ENCODE peak calls at places on chromosomes 1 and 21, in six cellular contexts. One of them, this sample, is unnamed.

GRCh38 chr1:186195377-186195931 is 179.6 kb downstream of the TPR start:
- DNase-seq in fibroblast of pulmonary artery: no peak
- DNase-seq in fibroblast of lung: no peak
- DNase-seq in ovary: no peak
- DNase-seq in glutamatergic neuron: no peak
- DNase-seq in AG10803: no peak
- DNase-seq in this sample: no peak

GRCh38 chr1:86913896-86914634 is at the start of gene SELENOF:
- DNase-seq in fibroblast of pulmonary artery: peak
- DNase-seq in fibroblast of lung: peak
- DNase-seq in ovary: peak
- DNase-seq in glutamatergic neuron: peak
- DNase-seq in AG10803: peak
- DNase-seq in this sample: peak

GRCh38 chr1:100325415-100326324 is 26.6 kb upstream of the CDC14A start:
- DNase-seq in fibroblast of pulmonary artery: no peak
- DNase-seq in fibroblast of lung: no peak
- DNase-seq in ovary: no peak
- DNase-seq in glutamatergic neuron: no peak
- DNase-seq in AG10803: no peak
- DNase-seq in this sample: peak

GRCh38 chr1:220887202-220887867 is 8.1 kb downstream of the HLX start:
- DNase-seq in fibroblast of pulmonary artery: no peak
- DNase-seq in fibroblast of lung: no peak
- DNase-seq in ovary: no peak
- DNase-seq in glutamatergic neuron: peak
- DNase-seq in AG10803: no peak
- DNase-seq in this sample: peak

GRCh38 chr21:17539323-17539722 is 26.5 kb downstream of the CXADR start:
- DNase-seq in fibroblast of pulmonary artery: no peak
- DNase-seq in fibroblast of lung: no peak
- DNase-seq in ovary: no peak
- DNase-seq in glutamatergic neuron: no peak
- DNase-seq in AG10803: no peak
- DNase-seq in this sample: no peak

GRCh38 chr1:183318433-183318832 is 99.7 kb downstream of the NMNAT2 start:
- DNase-seq in fibroblast of pulmonary artery: peak
- DNase-seq in fibroblast of lung: peak
- DNase-seq in ovary: peak
- DNase-seq in glutamatergic neuron: no peak
- DNase-seq in AG10803: peak
- DNase-seq in this sample: peak

GRCh38 chr1:108605633-108606032 is 45.7 kb downstream of the EEIG2 start:
- DNase-seq in fibroblast of pulmonary artery: no peak
- DNase-seq in fibroblast of lung: no peak
- DNase-seq in ovary: no peak
- DNase-seq in glutamatergic neuron: no peak
- DNase-seq in AG10803: no peak
- DNase-seq in this sample: no peak

GRCh38 chr1:206680279-206680678 is 4.4 kb upstream of the MAPKAPK2 start:
- DNase-seq in fibroblast of pulmonary artery: no peak
- DNase-seq in fibroblast of lung: no peak
- DNase-seq in ovary: no peak
- DNase-seq in glutamatergic neuron: no peak
- DNase-seq in AG10803: no peak
- DNase-seq in this sample: no peak

GRCh38 chr1:63891211-63891610 is 117.4 kb downstream of the ROR1 start:
- DNase-seq in fibroblast of pulmonary artery: no peak
- DNase-seq in fibroblast of lung: no peak
- DNase-seq in ovary: no peak
- DNase-seq in glutamatergic neuron: no peak
- DNase-seq in AG10803: no peak
- DNase-seq in this sample: no peak

GRCh38 chr1:83023212-83023611 is 975.7 kb downstream of the TTLL7 start:
- DNase-seq in fibroblast of pulmonary artery: no peak
- DNase-seq in fibroblast of lung: no peak
- DNase-seq in ovary: no peak
- DNase-seq in glutamatergic neuron: no peak
- DNase-seq in AG10803: no peak
- DNase-seq in this sample: no peak

GRCh38 chr1:169250795-169251194 is 116.8 kb downstream of the NME7 start:
- DNase-seq in fibroblast of pulmonary artery: no peak
- DNase-seq in fibroblast of lung: no peak
- DNase-seq in ovary: no peak
- DNase-seq in glutamatergic neuron: no peak
- DNase-seq in AG10803: no peak
- DNase-seq in this sample: no peak

GRCh38 chr21:38352536-38353219 is 95.9 kb downstream of the KCNJ15 start:
- DNase-seq in fibroblast of pulmonary artery: peak
- DNase-seq in fibroblast of lung: peak
- DNase-seq in ovary: no peak
- DNase-seq in glutamatergic neuron: peak
- DNase-seq in AG10803: peak
- DNase-seq in this sample: peak

GRCh38 chr21:15564907-15565306 is 164.9 kb upstream of the USP25 start:
- DNase-seq in fibroblast of pulmonary artery: peak
- DNase-seq in fibroblast of lung: no peak
- DNase-seq in ovary: no peak
- DNase-seq in glutamatergic neuron: no peak
- DNase-seq in AG10803: no peak
- DNase-seq in this sample: no peak

GRCh38 chr1:219825355-219825754 is 103.0 kb downstream of the SLC30A10 start:
- DNase-seq in fibroblast of pulmonary artery: no peak
- DNase-seq in fibroblast of lung: no peak
- DNase-seq in ovary: no peak
- DNase-seq in glutamatergic neuron: no peak
- DNase-seq in AG10803: no peak
- DNase-seq in this sample: no peak

GRCh38 chr1:80056179-80056578 is 1049.6 kb upstream of the ADGRL4 start:
- DNase-seq in fibroblast of pulmonary artery: no peak
- DNase-seq in fibroblast of lung: no peak
- DNase-seq in ovary: no peak
- DNase-seq in glutamatergic neuron: no peak
- DNase-seq in AG10803: no peak
- DNase-seq in this sample: no peak

GRCh38 chr1:181126871-181127587 is 38.5 kb downstream of the IER5 start:
- DNase-seq in fibroblast of pulmonary artery: no peak
- DNase-seq in fibroblast of lung: no peak
- DNase-seq in ovary: no peak
- DNase-seq in glutamatergic neuron: no peak
- DNase-seq in AG10803: no peak
- DNase-seq in this sample: no peak

GRCh38 chr21:45496151-45496967 is 45.9 kb downstream of the SLC19A1 start:
- DNase-seq in fibroblast of pulmonary artery: no peak
- DNase-seq in fibroblast of lung: no peak
- DNase-seq in ovary: peak
- DNase-seq in glutamatergic neuron: peak
- DNase-seq in AG10803: no peak
- DNase-seq in this sample: no peak

GRCh38 chr1:183476081-183476480 is 3.8 kb downstream of the SMG7 start:
- DNase-seq in fibroblast of pulmonary artery: no peak
- DNase-seq in fibroblast of lung: no peak
- DNase-seq in ovary: no peak
- DNase-seq in glutamatergic neuron: no peak
- DNase-seq in AG10803: no peak
- DNase-seq in this sample: no peak

GRCh38 chr1:94036721-94037120 is 84.2 kb downstream of the ABCA4 start:
- DNase-seq in fibroblast of pulmonary artery: peak
- DNase-seq in fibroblast of lung: peak
- DNase-seq in ovary: no peak
- DNase-seq in glutamatergic neuron: no peak
- DNase-seq in AG10803: peak
- DNase-seq in this sample: no peak

GRCh38 chr1:36882536-36883285 is 151.6 kb downstream of the GRIK3 start:
- DNase-seq in fibroblast of pulmonary artery: no peak
- DNase-seq in fibroblast of lung: no peak
- DNase-seq in ovary: no peak
- DNase-seq in glutamatergic neuron: no peak
- DNase-seq in AG10803: no peak
- DNase-seq in this sample: no peak

GRCh38 chr1:237736372-237737029 is 154.2 kb downstream of the ZP4 start:
- DNase-seq in fibroblast of pulmonary artery: peak
- DNase-seq in fibroblast of lung: peak
- DNase-seq in ovary: no peak
- DNase-seq in glutamatergic neuron: no peak
- DNase-seq in AG10803: no peak
- DNase-seq in this sample: no peak
- TF ChIP-seq CTCF in fibroblast of pulmonary artery: peak
- TF ChIP-seq CTCF in fibroblast of lung: peak
- TF ChIP-seq CTCF in ovary: no peak
- TF ChIP-seq CTCF in glutamatergic neuron: peak
- TF ChIP-seq CTCF in AG10803: no peak
- TF ChIP-seq CTCF in this sample: peak

DNA sequence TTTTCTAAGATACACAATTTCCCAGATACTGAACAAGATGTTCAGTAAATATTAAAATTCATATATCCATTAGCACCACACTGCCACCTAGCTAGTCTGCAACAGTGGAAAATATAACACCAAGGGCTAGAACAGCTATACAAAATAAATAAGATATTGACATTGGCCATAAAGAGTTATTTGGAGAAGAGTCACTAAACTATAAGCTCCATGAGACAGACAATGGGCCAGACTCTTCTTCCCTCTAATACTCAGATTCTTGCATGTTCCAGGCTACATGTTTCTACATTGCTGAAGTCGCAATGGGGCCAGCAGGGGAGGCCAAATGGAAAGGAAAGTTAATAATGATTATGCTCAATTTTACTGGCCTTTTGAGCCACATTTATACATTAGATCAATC is 21.5 kb downstream of the SPATA6 start:
- DNase-seq in fibroblast of pulmonary artery: peak
- DNase-seq in fibroblast of lung: peak
- DNase-seq in ovary: no peak
- DNase-seq in glutamatergic neuron: no peak
- DNase-seq in AG10803: no peak
- DNase-seq in this sample: no peak
- TF ChIP-seq CTCF in fibroblast of pulmonary artery: peak
- TF ChIP-seq CTCF in fibroblast of lung: peak
- TF ChIP-seq CTCF in ovary: no peak
- TF ChIP-seq CTCF in glutamatergic neuron: no peak
- TF ChIP-seq CTCF in AG10803: peak
- TF ChIP-seq CTCF in this sample: no peak

DNA sequence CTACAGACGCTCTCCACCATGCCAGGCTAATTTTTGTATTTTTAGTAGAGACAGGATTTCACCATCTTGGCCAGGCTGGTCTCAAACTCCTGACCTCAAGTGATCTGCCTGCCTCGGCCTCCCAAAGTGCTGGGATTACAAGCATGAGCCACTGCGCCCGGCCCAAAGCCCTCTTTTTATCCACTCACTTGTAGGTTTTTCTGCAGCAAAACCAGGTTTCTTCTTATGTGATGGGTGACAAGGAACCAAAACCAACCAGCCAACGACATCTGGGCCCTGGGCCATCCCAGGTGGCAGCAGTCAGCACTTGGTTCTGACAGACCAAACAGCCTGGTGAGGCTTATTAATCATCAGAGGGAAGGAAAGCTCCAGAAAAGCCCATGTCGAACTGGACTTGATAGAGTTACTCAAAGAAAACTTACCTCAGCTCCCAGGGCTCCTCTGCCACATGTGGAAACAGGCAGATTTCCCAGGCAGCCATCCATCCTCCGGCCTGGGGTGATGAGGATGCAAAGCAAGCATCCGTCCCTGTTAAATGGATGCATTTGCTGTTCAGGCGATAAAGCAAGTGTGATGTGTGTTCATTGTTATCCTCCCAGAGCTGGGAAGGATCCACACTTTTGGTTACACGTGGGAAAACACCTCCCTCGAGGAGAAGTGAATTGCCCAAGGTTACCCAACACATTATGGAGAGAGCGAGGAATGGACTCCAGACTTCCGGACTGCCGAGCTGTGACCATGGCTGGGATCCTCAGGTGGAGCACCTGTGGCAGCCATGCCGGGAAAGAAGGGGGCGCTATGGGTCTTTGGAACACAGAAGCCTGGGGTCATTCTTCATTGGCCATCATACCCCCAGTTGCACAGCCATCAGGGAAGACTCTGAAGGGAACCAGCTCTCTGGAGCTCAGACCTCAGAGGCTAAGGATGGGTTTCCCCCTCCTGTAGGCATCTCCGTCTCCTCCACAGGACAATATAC is 118.8 kb downstream of the HUNK start:
- DNase-seq in fibroblast of pulmonary artery: no peak
- DNase-seq in fibroblast of lung: no peak
- DNase-seq in ovary: no peak
- DNase-seq in glutamatergic neuron: no peak
- DNase-seq in AG10803: no peak
- DNase-seq in this sample: no peak
- TF ChIP-seq CTCF in fibroblast of pulmonary artery: no peak
- TF ChIP-seq CTCF in fibroblast of lung: no peak
- TF ChIP-seq CTCF in ovary: no peak
- TF ChIP-seq CTCF in glutamatergic neuron: no peak
- TF ChIP-seq CTCF in AG10803: no peak
- TF ChIP-seq CTCF in this sample: no peak

GRCh38 chr1:231720652-231721325 is 94.2 kb downstream of the DISC1 start:
- DNase-seq in fibroblast of pulmonary artery: no peak
- DNase-seq in fibroblast of lung: no peak
- DNase-seq in ovary: no peak
- DNase-seq in glutamatergic neuron: no peak
- DNase-seq in AG10803: no peak
- DNase-seq in this sample: no peak

GRCh38 chr1:231727171-231727570 is 100.6 kb downstream of the DISC1 start:
- DNase-seq in fibroblast of pulmonary artery: no peak
- DNase-seq in fibroblast of lung: no peak
- DNase-seq in ovary: no peak
- DNase-seq in glutamatergic neuron: no peak
- DNase-seq in AG10803: peak
- DNase-seq in this sample: no peak

GRCh38 chr1:231723146-231723545 is 96.6 kb downstream of the DISC1 start:
- DNase-seq in fibroblast of pulmonary artery: no peak
- DNase-seq in fibroblast of lung: no peak
- DNase-seq in ovary: no peak
- DNase-seq in glutamatergic neuron: no peak
- DNase-seq in AG10803: no peak
- DNase-seq in this sample: no peak

GRCh38 chr1:231724041-231724440 is 97.5 kb downstream of the DISC1 start:
- DNase-seq in fibroblast of pulmonary artery: no peak
- DNase-seq in fibroblast of lung: no peak
- DNase-seq in ovary: no peak
- DNase-seq in glutamatergic neuron: no peak
- DNase-seq in AG10803: no peak
- DNase-seq in this sample: no peak

DNA sequence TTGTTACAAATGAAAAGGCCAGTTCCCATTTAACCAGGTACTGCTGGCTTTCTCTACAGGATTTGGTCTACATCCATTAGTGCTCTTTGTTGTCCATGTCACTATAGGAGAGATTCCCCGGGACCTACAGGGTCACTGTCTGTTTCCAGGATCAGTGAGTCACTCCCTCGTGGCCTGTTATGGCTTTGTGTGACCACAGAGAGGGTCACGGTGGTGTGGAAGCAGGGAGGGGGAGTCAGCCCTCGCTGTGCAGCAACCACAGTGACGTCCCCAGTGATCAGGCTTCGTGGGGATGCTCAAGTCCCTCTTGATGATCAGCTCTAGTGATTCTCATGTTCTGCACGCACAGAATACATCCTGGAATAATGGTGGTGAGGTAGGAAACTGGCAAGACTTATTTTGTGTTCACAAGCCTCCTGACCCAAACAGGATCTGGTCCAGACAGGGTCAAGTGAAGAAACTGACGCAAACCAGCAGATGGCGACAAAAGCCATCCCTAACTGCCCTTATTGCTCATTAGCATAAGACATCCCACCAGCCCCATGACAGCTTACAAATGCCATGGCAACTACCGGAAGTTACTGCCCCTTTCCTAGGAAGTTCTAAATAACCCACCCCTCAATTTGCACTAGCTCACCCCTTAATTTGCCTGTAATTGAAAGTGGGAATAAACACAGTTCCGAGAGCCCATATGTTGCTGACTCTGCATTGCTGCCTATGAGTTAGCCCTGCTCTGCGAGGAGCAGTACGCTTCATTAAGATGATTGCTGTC is 98.5 kb downstream of the DISC1 start:
- DNase-seq in fibroblast of pulmonary artery: peak
- DNase-seq in fibroblast of lung: peak
- DNase-seq in ovary: peak
- DNase-seq in glutamatergic neuron: peak
- DNase-seq in AG10803: peak
- DNase-seq in this sample: peak
- TF ChIP-seq CTCF in fibroblast of pulmonary artery: peak
- TF ChIP-seq CTCF in fibroblast of lung: peak
- TF ChIP-seq CTCF in ovary: no peak
- TF ChIP-seq CTCF in glutamatergic neuron: peak
- TF ChIP-seq CTCF in AG10803: peak
- TF ChIP-seq CTCF in this sample: peak